ENCODE peak calls at places on chromosomes 16 and 17, in four cellular contexts. Y is HL-60, A is tibial nerve, M is GM13977. X is an unnamed sample.

GRCh38 chr16:11073407-11073806 is 129.0 kb downstream of the CLEC16A start:
- DNase-seq in A (no peak), Y (no peak), M (no peak), X (no peak)

GRCh38 chr17:57853695-57854094 is 3.9 kb upstream of the MRPS23 start:
- DNase-seq in M (no peak), Y (no peak), A (no peak), X (no peak)

GRCh38 chr17:45948498-45948880 is 50.6 kb upstream of the STH start:
- DNase-seq in A (no peak), Y (no peak), M (no peak), X (no peak)

GRCh38 chr16:89924298-89924924 is 1.3 kb downstream of the TUBB3 start:
- DNase-seq in Y (no peak), M (peak), A (no peak), X (no peak)

GRCh38 chr16:85361441-85362118 is 249.3 kb upstream of the CIBAR2 start:
- DNase-seq in M (no peak), A (no peak), Y (no peak), X (no peak)

GRCh38 chr16:52548261-52549010 is 1.5 kb upstream of the TOX3 start:
- DNase-seq in Y (no peak), M (no peak), A (no peak), X (no peak)

GRCh38 chr16:77439106-77439505 is 4.3 kb upstream of the ADAMTS18 start:
- DNase-seq in A (no peak), Y (no peak), M (no peak), X (no peak)

GRCh38 chr17:31739300-31739699 is 119.7 kb downstream of the COPRS start:
- DNase-seq in M (no peak), A (no peak), Y (no peak), X (no peak)

GRCh38 chr17:70473049-70473448 is 303.7 kb downstream of the KCNJ2 start:
- DNase-seq in A (no peak), Y (no peak), M (no peak), X (no peak)

GRCh38 chr17:38871247-38871991 is 1.6 kb downstream of the LASP1 start:
- DNase-seq in A (peak), Y (peak), M (peak), X (peak)

GRCh38 chr17:64658931-64659330 is 3.2 kb downstream of the SMURF2 start:
- DNase-seq in A (no peak), M (no peak), Y (no peak), X (no peak)

GRCh38 chr17:38361700-38362465 is 10.2 kb downstream of the SOCS7 start:
- DNase-seq in A (no peak), M (no peak), Y (no peak), X (no peak)

GRCh38 chr17:13346081-13346533 is 255.6 kb downstream of the HS3ST3A1 start:
- DNase-seq in Y (no peak), M (no peak), A (no peak), X (no peak)

GRCh38 chr16:24652209-24652712 is 77.2 kb upstream of the TNRC6A start:
- DNase-seq in M (no peak), Y (no peak), A (no peak), X (no peak)

GRCh38 chr17:72387487-72387886 is 266.7 kb downstream of the SOX9 start:
- DNase-seq in M (no peak), Y (no peak), A (no peak), X (no peak)

GRCh38 chr17:47807421-47807820 is 14.2 kb downstream of the OSBPL7 start:
- DNase-seq in A (no peak), Y (no peak), M (no peak), X (no peak)

GRCh38 chr17:50020841-50021599 is 26.0 kb upstream of the DLX3 start:
- DNase-seq in M (no peak), Y (no peak), A (no peak), X (no peak)

GRCh38 chr16:25222959-25223358 is 6.2 kb downstream of the AQP8 start:
- DNase-seq in A (no peak), M (no peak), Y (no peak), X (no peak)

GRCh38 chr16:67445441-67445912 is 14.6 kb downstream of the HSD11B2 start:
- DNase-seq in Y (no peak), A (no peak), M (no peak), X (no peak)

GRCh38 chr17:76735586-76736348 is 1.4 kb downstream of the SRSF2 start:
- DNase-seq in Y (no peak), M (no peak), A (no peak), X (no peak)

GRCh38 chr16:15961060-15961511 is 11.7 kb downstream of the ABCC1 start:
- DNase-seq in M (peak), Y (no peak), A (no peak), X (no peak)

GRCh38 chr16:87131061-87131995 is 185.9 kb downstream of the C16orf95 start:
- DNase-seq in M (no peak), Y (no peak), A (no peak), X (no peak)

GRCh38 chr16:51763072-51763658 is 612.1 kb upstream of the SALL1 start:
- DNase-seq in A (no peak), M (no peak), Y (no peak), X (no peak)

GRCh38 chr16:29986931-29987330 is 8.5 kb downstream of the HIRIP3 start:
- DNase-seq in A (no peak), Y (no peak), M (no peak), X (no peak)

GRCh38 chr17:700504-701094 is 14.0 kb downstream of the VPS53 start:
- DNase-seq in Y (no peak), A (no peak), M (peak), X (no peak)

GRCh38 chr17:60168654-60169053 is 18.9 kb downstream of the CA4 start:
- DNase-seq in A (no peak), Y (no peak), M (no peak), X (no peak)

GRCh38 chr17:46117117-46117516 is 76.1 kb downstream of the KANSL1 start:
- DNase-seq in A (no peak), Y (no peak), M (no peak), X (no peak)

GRCh38 chr17:27408891-27409290 is 47.4 kb upstream of the KSR1 start:
- DNase-seq in A (no peak), M (no peak), Y (no peak), X (no peak)

DNA sequence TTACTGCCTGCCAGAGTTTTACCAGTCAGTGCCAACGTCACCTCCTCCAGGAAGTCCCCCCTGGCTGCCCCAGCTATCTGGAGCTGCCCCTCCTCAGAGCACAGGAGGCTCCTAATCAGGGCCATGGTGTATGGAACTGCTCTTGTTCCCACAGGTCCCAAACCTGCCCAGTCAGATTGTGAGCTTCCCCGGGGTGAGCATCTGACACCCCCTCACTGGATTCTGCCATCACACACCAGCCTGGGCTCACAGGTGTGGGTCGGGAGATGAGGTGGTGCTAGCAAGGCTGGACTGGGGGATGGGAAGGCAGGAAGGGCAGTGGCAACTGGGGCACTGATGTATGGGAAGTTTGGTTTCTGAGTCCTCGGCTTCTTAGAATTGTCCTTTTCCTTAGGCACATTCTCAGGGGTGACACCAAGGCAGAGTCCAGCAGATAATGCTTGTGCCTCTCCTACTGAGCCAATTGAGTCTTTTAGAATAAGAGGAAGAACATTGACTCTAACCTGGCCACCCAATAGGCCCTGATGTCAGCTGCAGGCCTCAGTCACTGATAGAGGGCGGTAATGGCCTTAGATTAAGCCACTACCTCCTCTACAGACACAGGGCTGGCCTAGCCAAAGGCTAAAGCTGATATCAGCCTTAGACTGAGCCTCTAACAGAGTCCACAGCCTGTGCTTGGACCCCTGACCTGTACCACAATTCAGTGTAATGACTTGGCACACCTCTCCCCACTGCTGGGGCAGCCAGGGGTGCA is 107.9 kb downstream of the WSCD1 start:
- DNase-seq in A (no peak), M (no peak), Y (no peak), X (no peak)
- TF ChIP-seq CTCF in A (no peak), M (no peak), Y (no peak), X (no peak)

DNA sequence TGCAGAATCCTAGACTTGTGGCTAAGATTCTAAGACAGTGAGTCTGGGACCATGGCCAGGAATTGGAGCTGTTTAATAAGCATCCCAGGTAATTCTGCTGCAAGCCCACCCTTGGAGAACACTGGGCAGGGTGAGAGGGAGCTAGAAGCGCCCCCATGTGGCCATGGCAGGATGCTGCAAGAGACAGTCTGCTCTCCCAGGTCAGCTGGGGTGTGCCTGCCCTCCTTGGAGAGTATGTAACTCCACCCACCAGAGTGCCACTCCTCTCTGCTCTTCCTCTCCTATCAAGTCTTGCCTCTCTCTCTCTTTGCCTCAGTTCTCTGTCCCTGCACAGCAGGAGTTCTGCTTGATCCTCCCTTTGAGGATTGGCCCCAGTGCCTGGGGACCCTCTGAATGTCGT is 14.9 kb downstream of the RCVRN start:
- DNase-seq in M (peak), Y (no peak), A (no peak), X (no peak)
- TF ChIP-seq CTCF in M (peak), Y (peak), A (no peak), X (peak)

GRCh38 chr17:6420173-6420641 is 14.7 kb downstream of the AIPL1 start:
- DNase-seq in A (no peak), Y (no peak), M (no peak), X (no peak)
- TF ChIP-seq CTCF in A (no peak), Y (no peak), M (peak), X (peak)

GRCh38 chr17:14559720-14560119 is 258.8 kb downstream of the HS3ST3B1 start:
- DNase-seq in M (no peak), Y (no peak), A (no peak), X (no peak)

GRCh38 chr17:14552311-14552710 is 251.4 kb downstream of the HS3ST3B1 start:
- DNase-seq in A (no peak), M (no peak), Y (no peak), X (no peak)

GRCh38 chr17:14557482-14557881 is 256.6 kb downstream of the HS3ST3B1 start:
- DNase-seq in Y (no peak), M (no peak), A (no peak), X (no peak)

GRCh38 chr17:14559220-14559619 is 258.3 kb downstream of the HS3ST3B1 start:
- DNase-seq in Y (no peak), M (no peak), A (no peak), X (no peak)

DNA sequence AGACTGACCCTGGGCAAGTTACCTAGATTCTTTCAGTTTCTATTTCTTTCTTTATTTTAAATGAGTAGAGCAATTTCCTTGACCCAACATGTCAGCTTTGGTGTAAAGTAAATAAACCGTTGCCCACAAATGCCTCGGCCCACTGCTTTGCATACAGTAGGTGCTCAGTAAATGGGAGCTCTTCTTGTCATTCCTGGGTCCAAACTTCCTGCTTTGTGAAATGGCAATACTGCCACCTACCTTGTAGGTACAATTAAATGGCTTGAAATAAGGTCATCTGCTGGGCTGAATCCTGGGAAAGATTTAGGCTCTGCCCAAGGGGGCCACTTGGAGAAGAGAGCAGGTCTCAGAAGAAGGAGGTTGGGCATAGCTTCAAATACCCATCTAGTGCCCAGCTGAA is 253.0 kb downstream of the HS3ST3B1 start:
- DNase-seq in M (no peak), A (no peak), Y (no peak), X (no peak)
- TF ChIP-seq CTCF in M (no peak), A (no peak), Y (no peak), X (no peak)

GRCh38 chr17:74803388-74803930 is 27.3 kb upstream of the NAT9 start:
- DNase-seq in M (no peak), A (no peak), Y (no peak), X (no peak)
- TF ChIP-seq CTCF in M (no peak), A (no peak), Y (no peak), X (no peak)

GRCh38 chr16:55643161-55643970 is 12.4 kb upstream of the SLC6A2 start:
- DNase-seq in A (no peak), M (no peak), Y (no peak), X (no peak)
- TF ChIP-seq CTCF in A (no peak), M (no peak), Y (no peak), X (peak)

GRCh38 chr17:7841622-7842379 is 7.8 kb downstream of the KDM6B start:
- DNase-seq in Y (no peak), M (peak), A (peak), X (peak)
- TF ChIP-seq CTCF in Y (no peak), M (peak), A (no peak), X (peak)

DNA sequence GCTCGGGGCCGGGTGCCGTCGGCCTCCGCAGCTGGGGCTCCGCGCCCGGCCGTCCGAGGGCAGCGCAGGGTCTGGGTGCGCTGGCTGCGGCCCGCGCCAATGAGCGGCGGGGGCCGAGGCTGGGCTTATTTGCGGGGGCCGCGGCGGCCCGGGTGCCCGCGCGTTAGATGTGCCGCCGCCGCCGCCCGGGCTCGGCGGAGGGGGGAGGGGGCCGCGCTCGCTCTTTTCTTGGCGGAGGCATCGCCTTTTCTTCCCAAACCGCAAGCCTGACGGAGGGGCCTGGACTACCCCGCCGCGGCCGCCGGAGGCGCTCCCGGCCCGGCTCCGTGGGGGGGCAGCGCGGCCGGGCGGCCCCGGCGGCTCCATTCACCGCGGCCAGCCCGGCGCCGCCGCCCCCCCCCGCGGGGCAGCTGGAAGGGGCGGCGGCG is at the start of gene NOTUM:
- DNase-seq in M (no peak), A (no peak), Y (no peak), X (no peak)
- TF ChIP-seq CTCF in M (peak), A (no peak), Y (no peak), X (no peak)

DNA sequence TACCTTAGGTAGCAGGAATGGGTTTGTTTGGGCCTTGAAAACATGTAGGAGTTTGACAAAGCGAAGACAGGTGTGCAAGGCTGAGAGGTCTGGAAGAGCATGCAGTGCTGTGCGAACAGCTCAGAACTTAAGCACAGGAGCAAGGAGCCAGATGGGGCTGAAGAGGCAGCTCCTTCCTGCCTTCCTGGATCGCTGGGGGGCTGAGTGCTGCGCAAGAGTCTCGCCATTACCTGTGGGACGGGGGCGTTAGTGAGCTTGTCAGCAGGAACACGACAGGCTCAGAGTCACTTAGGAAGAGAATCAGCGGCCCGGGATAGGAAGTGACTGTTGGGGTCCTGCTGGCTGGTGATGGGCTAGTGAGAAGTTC is 464 bp upstream of the MRM1 start:
- DNase-seq in Y (no peak), A (no peak), M (no peak), X (no peak)
- TF ChIP-seq CTCF in Y (no peak), A (no peak), M (no peak), X (no peak)

DNA sequence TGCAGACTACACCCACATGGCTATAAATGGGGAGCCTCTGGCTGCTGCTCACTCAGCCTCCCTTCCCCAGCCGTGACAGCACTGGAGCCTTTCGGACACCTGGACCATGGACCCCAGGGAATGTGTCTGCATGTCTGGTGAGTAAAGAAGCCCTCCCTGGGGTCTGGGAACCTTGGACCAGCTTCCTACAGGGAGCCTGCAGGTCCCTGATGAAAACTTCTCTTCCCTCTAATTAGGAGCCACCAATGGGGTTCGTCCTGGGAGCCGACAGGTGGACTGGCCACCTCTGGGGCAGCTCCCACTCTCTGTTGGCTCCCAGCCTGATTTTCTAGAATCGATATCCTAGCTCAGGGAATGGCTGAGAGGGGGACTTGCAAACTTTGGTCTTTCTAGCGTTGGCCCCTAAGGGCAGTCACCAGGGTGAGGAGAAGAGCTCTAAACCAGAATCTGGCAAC is at the start of gene MT4:
- DNase-seq in Y (no peak), A (no peak), M (no peak), X (no peak)
- TF ChIP-seq CTCF in Y (no peak), A (no peak), M (no peak), X (no peak)